ENCODE peak calls at places on chromosomes 1 and 21, in six cellular contexts. W is stimulated activated CD8-positive, alpha-beta memory T cell treated with anti-CD3 and anti-CD28 coated beads, Interleukin-4, amount 100 ng/mL, for 4 hours; N is HEK293T; G is activated CD4-positive, alpha-beta T cell treated with anti-CD3 and anti-CD28 coated beads, Interleukin-2, amount 50 U/mL, for 1 hour; Y is fibroblast of gingiva; I is mesothelial cell of epicardium. U is an unnamed sample.

GRCh38 chr1:33372677-33373076 is 51.8 kb upstream of the A3GALT2 start:
- DNase-seq in W (no peak), N (no peak), G (no peak), Y (no peak), I (no peak), U (no peak)

GRCh38 chr1:198298653-198299052 is 141.9 kb downstream of the NEK7 start:
- DNase-seq in W (no peak), N (no peak), G (no peak), Y (no peak), I (no peak), U (no peak)

GRCh38 chr1:11790880-11791715 is 14.7 kb downstream of the MTHFR start:
- DNase-seq in W (no peak), N (no peak), G (no peak), Y (peak), I (no peak), U (no peak)

GRCh38 chr21:36567216-36567917 is 87.4 kb upstream of the CLDN14 start:
- DNase-seq in W (no peak), N (peak), G (no peak), Y (no peak), I (no peak), U (peak)

GRCh38 chr1:7407547-7407895 is 363.6 kb upstream of the VAMP3 start:
- DNase-seq in W (no peak), N (no peak), G (no peak), Y (no peak), I (peak), U (peak)

GRCh38 chr21:45253633-45254556 is 33.8 kb downstream of the POFUT2 start:
- DNase-seq in W (no peak), N (no peak), G (no peak), Y (no peak), I (peak), U (peak)

GRCh38 chr1:207987164-207987563 is 76.2 kb upstream of the CD34 start:
- DNase-seq in W (no peak), N (no peak), G (no peak), Y (no peak), I (no peak), U (no peak)

GRCh38 chr21:41570791-41571355 is 62.9 kb upstream of the TMPRSS2 start:
- DNase-seq in W (no peak), N (no peak), G (no peak), Y (no peak), I (no peak), U (no peak)

GRCh38 chr1:184905601-184906322 is 68.5 kb downstream of the NIBAN1 start:
- DNase-seq in W (no peak), N (no peak), G (no peak), Y (no peak), I (no peak), U (no peak)

GRCh38 chr1:109821221-109821669 is 57.5 kb upstream of the EPS8L3 start:
- DNase-seq in W (no peak), N (no peak), G (no peak), Y (peak), I (no peak), U (no peak)

GRCh38 chr1:94463765-94464330 is 45.7 kb downstream of the ABCD3 start:
- DNase-seq in W (no peak), N (peak), G (no peak), Y (peak), I (no peak), U (no peak)

GRCh38 chr21:45910548-45911221 is 70.9 kb upstream of the COL6A1 start:
- DNase-seq in W (no peak), N (no peak), G (no peak), Y (no peak), I (no peak), U (no peak)

GRCh38 chr21:45138199-45139002 is 64.0 kb downstream of the ADARB1 start:
- DNase-seq in W (peak), N (peak), G (peak), Y (peak), I (peak), U (no peak)

U was measured in type B pancreatic cell.